ENCODE peak calls at places on chromosome 12, in eight cellular contexts. S is PC-3; V is A549; M is transverse colon; W is A673; Q is mammary epithelial cell; T is testis; X is CD8-positive, alpha-beta T cell. B is an unnamed sample.

GRCh38 chr12:113329791-113330417 is 5.0 kb downstream of the SLC8B1 start:
- DNase-seq in S (no peak), X (no peak), V (no peak), T (no peak), W (no peak), M (no peak), Q (no peak), B (no peak)

GRCh38 chr12:93540506-93540905 is 32.0 kb upstream of the SOCS2 start:
- DNase-seq in W (no peak), Q (no peak), S (no peak), T (no peak), M (no peak), V (no peak), X (no peak), B (no peak)

GRCh38 chr12:52212701-52213540 is 20.1 kb upstream of the KRT7 start:
- DNase-seq in S (no peak), Q (no peak), M (no peak), V (no peak), X (no peak), W (no peak), T (no peak), B (no peak)

GRCh38 chr12:68113644-68114043 is 45.9 kb downstream of the IFNG start:
- DNase-seq in T (no peak), X (no peak), Q (no peak), M (peak), W (no peak), V (no peak), S (peak), B (no peak)

GRCh38 chr12:55068416-55069010 is 48.7 kb downstream of the NEUROD4 start:
- DNase-seq in X (no peak), M (no peak), W (peak), V (peak), S (peak), Q (peak), T (peak), B (peak)

GRCh38 chr12:65685514-65685913 is 138.8 kb upstream of the HMGA2 start:
- DNase-seq in M (no peak), Q (peak), S (peak), W (peak), X (no peak), T (no peak), V (no peak), B (peak)

GRCh38 chr12:46303039-46303666 is 34.3 kb upstream of the SLC38A1 start:
- DNase-seq in T (peak), X (peak), W (peak), V (no peak), S (peak), Q (peak), M (peak), B (peak)

GRCh38 chr12:132527186-132527882 is 37.4 kb downstream of the FBRSL1 start:
- DNase-seq in V (no peak), X (no peak), T (no peak), S (no peak), W (no peak), Q (no peak), M (no peak), B (no peak)

GRCh38 chr12:109943811-109944210 is 43.7 kb downstream of the TCHP start:
- DNase-seq in T (no peak), M (no peak), V (no peak), Q (no peak), S (no peak), X (no peak), W (no peak), B (no peak)

GRCh38 chr12:52081263-52081733 is 1.8 kb downstream of the SMIM41 start:
- DNase-seq in X (no peak), S (no peak), M (no peak), V (no peak), Q (no peak), T (no peak), W (no peak), B (no peak)

GRCh38 chr12:111405856-111406473 is at the start of gene SH2B3:
- DNase-seq in V (peak), S (peak), Q (no peak), M (no peak), W (no peak), X (no peak), T (no peak), B (no peak)

GRCh38 chr12:71195338-71195896 is 37.6 kb upstream of the TSPAN8 start:
- DNase-seq in S (peak), Q (no peak), V (no peak), M (no peak), T (no peak), W (no peak), X (no peak), B (no peak)

GRCh38 chr12:45727994-45728624 is 1.4 kb upstream of the ARID2 start:
- DNase-seq in W (no peak), S (no peak), V (no peak), Q (no peak), X (no peak), T (no peak), M (no peak), B (no peak)

GRCh38 chr12:130972589-130972950 is 18.9 kb downstream of the ADGRD1 start:
- DNase-seq in X (no peak), M (no peak), Q (no peak), S (no peak), V (no peak), T (no peak), W (no peak), B (no peak)

GRCh38 chr12:111429760-111430417 is 24.2 kb downstream of the SH2B3 start:
- DNase-seq in S (no peak), W (peak), Q (no peak), M (no peak), T (no peak), X (peak), V (no peak), B (no peak)

GRCh38 chr12:34333337-34333736 is 311.0 kb downstream of the ALG10 start:
- DNase-seq in W (no peak), T (no peak), S (peak), V (no peak), Q (no peak), M (no peak), X (no peak), B (peak)

GRCh38 chr12:95624544-95624943 is 73.3 kb upstream of the USP44 start:
- DNase-seq in V (no peak), T (no peak), Q (peak), S (no peak), X (no peak), W (no peak), M (no peak), B (no peak)

DNA sequence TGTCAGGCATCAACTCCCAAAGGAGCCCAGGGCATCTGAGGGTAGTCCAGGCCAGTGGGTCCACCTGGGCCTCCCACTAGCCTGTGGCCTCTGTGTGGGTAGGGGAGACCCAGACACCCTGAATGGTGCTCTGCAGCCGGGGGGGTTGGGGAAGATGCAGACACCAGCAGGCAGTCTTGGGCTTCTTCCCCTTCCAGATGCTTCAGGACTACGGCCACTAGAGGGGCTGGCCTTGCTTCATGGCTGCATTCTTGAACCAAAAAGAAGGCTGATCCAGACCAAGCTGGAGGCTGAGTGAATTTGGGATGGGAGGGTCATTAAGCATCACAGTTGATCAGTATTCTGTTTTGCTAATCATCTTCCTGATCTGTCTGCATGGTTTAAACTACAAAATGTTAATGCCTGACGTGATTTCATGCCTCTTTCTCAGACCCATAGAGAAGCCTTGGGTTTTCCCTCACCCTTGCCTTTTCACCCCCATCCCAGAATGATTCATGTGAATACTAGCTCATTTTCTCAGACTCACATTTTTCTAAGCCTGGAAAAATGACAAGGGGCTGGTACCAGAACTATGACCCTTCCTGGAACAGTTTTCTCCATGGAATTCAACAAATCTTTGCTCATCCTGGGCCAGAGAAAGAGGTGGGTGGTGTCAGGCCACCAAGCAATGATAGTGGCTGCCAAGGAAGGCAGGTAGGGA is 134.2 kb downstream of the NTF3 start:
- DNase-seq in S (no peak), Q (no peak), X (no peak), W (no peak), T (no peak), M (no peak), V (no peak), B (no peak)
- TF ChIP-seq CTCF in S (no peak), Q (no peak), X (no peak), W (no peak), T (no peak), M (no peak), V (no peak), B (no peak)

DNA sequence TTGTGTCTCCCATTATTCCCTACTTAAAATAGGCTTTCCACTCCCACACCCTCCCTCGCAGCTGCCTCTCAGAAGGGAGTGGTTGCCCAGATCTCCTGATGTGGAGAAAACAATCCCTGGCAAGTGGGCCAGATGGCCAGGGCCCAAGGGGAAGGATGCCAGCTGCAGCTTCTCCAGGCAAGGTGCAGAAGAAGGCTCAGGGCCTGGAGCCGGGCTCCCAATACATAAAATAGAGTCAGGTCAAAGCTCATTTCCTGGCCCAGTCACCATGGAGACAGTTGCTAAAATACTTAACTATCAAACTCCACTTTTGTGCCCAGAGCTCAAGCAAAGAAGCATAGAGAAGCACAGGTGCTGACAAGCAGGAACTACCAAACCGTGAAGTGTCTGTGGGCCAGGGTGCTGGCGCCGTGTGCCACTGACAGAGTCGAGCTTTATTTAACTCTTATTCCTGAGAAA is 45.7 kb upstream of the ITPR2 start:
- DNase-seq in T (peak), M (peak), S (no peak), X (no peak), V (no peak), Q (no peak), W (no peak), B (no peak)
- H3K27ac ChIP-seq in T (no peak), M (peak), S (no peak), X (no peak), V (no peak), Q (no peak), W (no peak), B (peak)

GRCh38 chr12:56122637-56123036 is 4.6 kb downstream of the ZC3H10 start:
- DNase-seq in W (no peak), M (no peak), T (no peak), S (no peak), V (no peak), X (no peak), Q (no peak), B (no peak)

GRCh38 chr12:56126732-56127239 is 1.3 kb upstream of the ESYT1 start:
- DNase-seq in S (no peak), X (no peak), V (no peak), Q (no peak), W (no peak), T (no peak), M (no peak), B (no peak)

GRCh38 chr12:56121204-56121870 is 3.3 kb downstream of the ZC3H10 start:
- DNase-seq in X (no peak), M (no peak), T (no peak), S (no peak), Q (no peak), W (no peak), V (no peak), B (no peak)

GRCh38 chr12:56127485-56127887 is 581 bp upstream of the ESYT1 start:
- DNase-seq in W (no peak), T (no peak), V (no peak), S (no peak), X (no peak), Q (no peak), M (no peak), B (no peak)

GRCh38 chr12:56124133-56124532 is 3.9 kb upstream of the ESYT1 start:
- DNase-seq in Q (no peak), S (no peak), W (no peak), M (no peak), X (no peak), T (no peak), V (no peak), B (no peak)
- TF ChIP-seq CTCF in Q (no peak), S (no peak), W (no peak), M (no peak), X (no peak), T (no peak), V (no peak), B (no peak)

DNA sequence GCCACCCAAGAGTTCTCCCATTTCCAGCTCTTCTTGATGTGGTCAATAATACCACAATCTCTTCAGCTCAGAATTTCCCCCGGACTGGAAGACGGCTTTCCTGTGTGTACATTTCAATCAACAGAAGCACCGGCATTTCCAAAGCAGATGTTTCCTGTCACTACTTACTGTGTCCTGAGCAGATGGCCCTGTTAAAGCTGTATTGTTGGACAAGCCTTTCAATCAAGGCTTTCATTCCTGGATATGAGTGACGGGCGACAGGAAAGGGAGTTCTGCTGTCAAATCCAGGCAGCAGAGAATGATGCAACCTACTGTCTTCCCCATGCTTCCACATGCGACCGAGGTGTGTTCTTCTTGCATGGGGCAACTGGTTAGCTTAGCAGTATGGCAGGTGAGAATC is 76.4 kb upstream of the CCDC60 start:
- DNase-seq in W (no peak), T (no peak), V (no peak), X (no peak), M (no peak), S (no peak), Q (no peak), B (no peak)
- H3K27ac ChIP-seq in W (no peak), T (no peak), V (no peak), X (no peak), M (no peak), S (no peak), Q (no peak), B (no peak)

GRCh38 chr12:124377981-124378509 is 83.2 kb downstream of the RFLNA start:
- DNase-seq in W (no peak), S (no peak), X (no peak), T (no peak), M (no peak), V (no peak), Q (no peak), B (no peak)

GRCh38 chr12:124379379-124379937 is 84.6 kb downstream of the RFLNA start:
- DNase-seq in S (no peak), Q (no peak), W (no peak), T (no peak), V (no peak), M (no peak), X (no peak), B (no peak)

GRCh38 chr12:124381454-124382207 is 86.7 kb downstream of the RFLNA start:
- DNase-seq in X (no peak), Q (peak), V (peak), T (peak), M (peak), W (no peak), S (peak), B (peak)

GRCh38 chr12:124380793-124381453 is 86.0 kb downstream of the RFLNA start:
- DNase-seq in W (no peak), T (no peak), X (no peak), S (peak), M (no peak), Q (no peak), V (no peak), B (no peak)

DNA sequence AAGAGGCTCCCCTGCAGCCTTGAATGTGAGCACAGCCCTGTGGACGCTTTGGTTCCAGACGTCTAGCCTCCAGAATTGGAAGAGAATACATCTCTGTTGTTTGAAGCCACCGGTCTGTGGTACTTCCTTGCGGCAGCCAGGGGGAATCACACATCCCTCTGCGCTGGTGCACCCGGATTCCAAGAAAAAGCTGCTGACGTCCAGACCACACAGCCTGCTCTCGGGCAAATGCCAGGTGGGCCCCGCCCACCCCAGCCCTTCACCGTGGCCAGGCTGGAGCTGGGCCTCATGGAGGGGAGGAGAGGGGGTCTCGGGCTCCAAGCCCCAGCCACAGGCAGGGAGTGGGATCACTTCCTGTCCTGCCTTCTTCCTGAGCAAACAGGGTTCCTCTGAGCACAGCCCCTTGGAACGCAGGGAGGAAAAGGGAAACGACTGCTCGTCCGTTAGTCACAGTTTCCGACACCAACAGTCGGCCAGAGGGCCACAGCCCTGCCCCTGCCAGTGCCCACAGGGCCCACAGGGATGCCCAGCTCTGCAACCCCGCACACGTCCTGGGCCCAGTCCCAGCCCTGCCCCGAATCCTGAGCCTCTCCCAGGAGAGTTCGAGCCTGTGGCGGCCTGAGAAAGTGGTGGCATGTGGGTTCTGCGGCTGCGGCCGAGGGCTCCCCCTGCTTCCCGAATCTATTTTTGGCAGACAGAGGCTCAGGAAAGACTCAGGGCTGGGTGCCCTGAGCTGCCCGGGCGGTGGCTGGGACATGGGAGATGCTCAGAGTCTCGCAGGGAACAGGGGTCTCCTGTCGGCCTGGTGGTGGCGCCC is 85.3 kb downstream of the RFLNA start:
- DNase-seq in Q (peak), V (peak), M (peak), X (no peak), T (peak), S (peak), W (no peak), B (peak)
- TF ChIP-seq CTCF in Q (peak), V (peak), M (peak), X (no peak), T (peak), S (peak), W (no peak), B (peak)

DNA sequence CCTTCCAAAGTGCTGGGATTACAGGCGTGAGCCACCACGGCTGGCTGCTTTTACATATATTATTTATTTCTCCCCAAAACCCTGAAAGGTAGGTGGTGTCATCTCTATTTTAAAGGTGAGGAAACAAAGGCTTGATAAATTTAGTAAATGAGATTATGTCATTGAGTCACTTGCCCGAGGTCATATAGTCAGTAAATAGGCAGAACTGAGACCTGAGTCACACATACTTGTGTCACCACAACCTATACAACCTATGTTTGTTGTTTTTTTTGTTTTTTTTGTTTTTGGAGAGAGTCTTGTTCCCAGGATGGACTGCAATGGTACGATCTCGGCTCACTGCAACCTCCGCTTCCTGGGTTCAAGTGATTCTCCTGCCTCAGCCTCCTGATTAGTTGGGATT is 12.8 kb downstream of the TSFM start:
- DNase-seq in T (no peak), V (no peak), Q (peak), S (peak), W (no peak), X (no peak), M (no peak), B (peak)
- H3K27ac ChIP-seq in T (no peak), V (no peak), Q (peak), S (peak), W (no peak), X (no peak), M (no peak), B (no peak)

GRCh38 chr12:86914716-86915115 is 658.5 kb upstream of the MGAT4C start:
- DNase-seq in M (no peak), S (peak), V (peak), Q (peak), T (peak), X (no peak), W (peak), B (peak)
- TF ChIP-seq CTCF in M (no peak), S (peak), V (peak), Q (peak), T (no peak), X (no peak), W (peak), B (peak)

GRCh38 chr12:32586390-32586789 is 92.7 kb upstream of the DNM1L start:
- DNase-seq in M (no peak), V (no peak), T (no peak), W (no peak), X (no peak), S (peak), Q (peak), B (peak)

GRCh38 chr12:32588604-32589003 is 90.5 kb upstream of the DNM1L start:
- DNase-seq in Q (no peak), T (no peak), W (no peak), X (no peak), V (no peak), M (no peak), S (no peak), B (no peak)

GRCh38 chr12:32587536-32588346 is 91.4 kb upstream of the DNM1L start:
- DNase-seq in W (peak), M (no peak), T (no peak), S (no peak), V (no peak), Q (no peak), X (no peak), B (no peak)

GRCh38 chr12:32583535-32583934 is 95.6 kb upstream of the DNM1L start:
- DNase-seq in V (no peak), M (no peak), X (no peak), Q (peak), T (no peak), S (peak), W (peak), B (no peak)

GRCh38 chr12:32585680-32586079 is 93.4 kb upstream of the DNM1L start:
- DNase-seq in T (no peak), W (no peak), S (no peak), M (no peak), V (no peak), X (no peak), Q (no peak), B (no peak)
- H3K27ac ChIP-seq in T (no peak), W (no peak), S (no peak), M (no peak), V (no peak), X (no peak), Q (no peak), B (peak)

GRCh38 chr12:100733817-100734593 is 60.6 kb upstream of the ANO4 start:
- DNase-seq in W (peak), V (peak), S (peak), T (no peak), X (no peak), M (no peak), Q (peak), B (no peak)
- TF ChIP-seq CTCF in W (peak), V (peak), S (peak), T (no peak), X (no peak), M (peak), Q (peak), B (peak)

GRCh38 chr12:104312654-104313053 is 9.1 kb downstream of the EID3 start:
- DNase-seq in W (no peak), S (no peak), T (no peak), V (no peak), Q (no peak), X (no peak), M (no peak), B (no peak)
- H3K27ac ChIP-seq in W (no peak), S (no peak), T (no peak), V (peak), Q (no peak), X (no peak), M (no peak), B (no peak)